ENCODE peak calls at places on chromosome 12, in seven cellular contexts. M is GM12878; V is CD8-positive, alpha-beta memory T cell; G is body of pancreas; Y is left ventricle myocardium inferior; I is A549; R is PC-9. N is an unnamed sample.
A peak's percentile ranks its signal among the peaks of the same experiment; 100 is the strongest.

GRCh38 chr12:30982413-30982812 is 55.9 kb downstream of the TSPAN11 start:
- DNase-seq in R (no peak), V (no peak), G (no peak), I (no peak), Y (no peak), M (no peak), N (no peak)

GRCh38 chr12:71890475-71890874 is 48.2 kb upstream of the TPH2 start:
- DNase-seq in Y (no peak), M (no peak), I (no peak), G (no peak), R (no peak), V (no peak), N (no peak)

GRCh38 chr12:101221301-101221700 is 11.3 kb upstream of the SLC5A8 start:
- DNase-seq in M (no peak), V (no peak), I (no peak), R (no peak), Y (no peak), G (no peak), N (no peak)

GRCh38 chr12:97336896-97337751 is 125.5 kb upstream of the RMST start:
- DNase-seq in V (no peak), Y (no peak), M (no peak), I (no peak), G (no peak), R (no peak), N (no peak)

GRCh38 chr12:12008232-12008850 is 62.4 kb upstream of the BCL2L14 start:
- DNase-seq in R (no peak), G (no peak), I (no peak), M (no peak), Y (no peak), V (peak; percentile 26), N (no peak)

GRCh38 chr12:92191061-92191460 is 45.4 kb upstream of the BTG1 start:
- DNase-seq in I (no peak), V (no peak), M (no peak), G (no peak), R (no peak), Y (no peak), N (no peak)

GRCh38 chr12:30537228-30537627 is 158.4 kb downstream of the IPO8 start:
- DNase-seq in Y (no peak), I (no peak), R (no peak), M (no peak), V (no peak), G (no peak), N (no peak)

GRCh38 chr12:83985068-83985467 is 927.5 kb downstream of the SLC6A15 start:
- DNase-seq in R (no peak), G (no peak), V (no peak), Y (no peak), M (no peak), I (no peak), N (no peak)

GRCh38 chr12:78038986-78039385 is 208.3 kb downstream of the NAV3 start:
- DNase-seq in G (no peak), V (no peak), R (no peak), Y (no peak), M (no peak), I (no peak), N (no peak)

GRCh38 chr12:67068773-67069450 is 200.2 kb upstream of the CAND1 start:
- DNase-seq in R (peak; percentile 52), G (peak; percentile 62), I (peak; percentile 37), M (no peak), Y (no peak), V (no peak), N (no peak)

GRCh38 chr12:52749827-52750226 is 27.3 kb downstream of the KRT76 start:
- DNase-seq in M (no peak), V (no peak), G (no peak), R (no peak), Y (no peak), I (no peak), N (no peak)

GRCh38 chr12:68163546-68164210 is 4.1 kb upstream of the IFNG start:
- DNase-seq in M (peak; percentile 35), V (peak; percentile 14), R (no peak), I (no peak), Y (no peak), G (no peak), N (no peak)

GRCh38 chr12:7005288-7005687 is 13.0 kb downstream of the LPCAT3 start:
- DNase-seq in R (no peak), V (no peak), G (no peak), Y (no peak), M (no peak), I (no peak), N (no peak)

GRCh38 chr12:7009512-7009911 is 8.8 kb downstream of the LPCAT3 start:
- DNase-seq in G (no peak), M (no peak), Y (no peak), R (no peak), V (no peak), I (no peak), N (no peak)

GRCh38 chr12:7006639-7007038 is 11.6 kb downstream of the LPCAT3 start:
- DNase-seq in I (no peak), G (no peak), Y (no peak), R (no peak), V (no peak), M (no peak), N (no peak)

GRCh38 chr12:7012024-7012607 is 6.2 kb downstream of the LPCAT3 start:
- DNase-seq in R (no peak), G (no peak), V (no peak), I (no peak), Y (no peak), M (no peak), N (no peak)

DNA sequence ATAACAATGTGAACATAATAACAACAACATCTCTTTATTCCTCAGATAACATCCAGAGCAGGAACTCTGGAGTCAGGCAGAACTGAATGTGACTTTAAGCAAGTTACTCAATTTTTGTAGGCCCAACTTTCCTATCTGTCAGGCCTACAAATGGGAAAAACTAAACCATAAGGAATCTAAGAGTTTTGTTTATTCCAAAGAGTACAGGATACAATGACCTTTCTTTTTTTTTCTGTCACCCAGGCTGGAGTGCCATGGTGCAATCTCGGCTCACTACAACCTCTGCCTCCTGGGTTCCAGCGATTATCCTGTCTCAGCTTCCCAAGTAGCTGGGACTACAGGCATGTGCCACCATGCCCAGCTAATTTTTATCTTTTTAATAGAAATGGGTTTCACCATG is 9.4 kb downstream of the LPCAT3 start:
- DNase-seq in G (no peak), I (no peak), V (no peak), Y (no peak), R (no peak), M (no peak), N (no peak)
- H3K4me3 ChIP-seq in G (no peak overlapping the region), I (no peak overlapping the region), V (no peak overlapping the region), Y (no peak overlapping the region), R (no peak overlapping the region), M (no peak overlapping the region), N (no peak overlapping the region)

GRCh38 chr12:34340534-34341361 is 318.5 kb downstream of the ALG10 start:
- DNase-seq in G (no peak), I (no peak), Y (no peak), V (no peak), R (no peak), M (no peak), N (no peak)
- H3K9me3 ChIP-seq in G (no peaks in the 10 kb centered on the region), I (no peaks in the 10 kb centered on the region), Y (peaks cover 3% of the 10 kb centered on the region), V (no peaks in the 10 kb centered on the region), R (no peaks in the 10 kb centered on the region), M (no peaks in the 10 kb centered on the region), N (peaks cover 16% of the 10 kb centered on the region)

DNA sequence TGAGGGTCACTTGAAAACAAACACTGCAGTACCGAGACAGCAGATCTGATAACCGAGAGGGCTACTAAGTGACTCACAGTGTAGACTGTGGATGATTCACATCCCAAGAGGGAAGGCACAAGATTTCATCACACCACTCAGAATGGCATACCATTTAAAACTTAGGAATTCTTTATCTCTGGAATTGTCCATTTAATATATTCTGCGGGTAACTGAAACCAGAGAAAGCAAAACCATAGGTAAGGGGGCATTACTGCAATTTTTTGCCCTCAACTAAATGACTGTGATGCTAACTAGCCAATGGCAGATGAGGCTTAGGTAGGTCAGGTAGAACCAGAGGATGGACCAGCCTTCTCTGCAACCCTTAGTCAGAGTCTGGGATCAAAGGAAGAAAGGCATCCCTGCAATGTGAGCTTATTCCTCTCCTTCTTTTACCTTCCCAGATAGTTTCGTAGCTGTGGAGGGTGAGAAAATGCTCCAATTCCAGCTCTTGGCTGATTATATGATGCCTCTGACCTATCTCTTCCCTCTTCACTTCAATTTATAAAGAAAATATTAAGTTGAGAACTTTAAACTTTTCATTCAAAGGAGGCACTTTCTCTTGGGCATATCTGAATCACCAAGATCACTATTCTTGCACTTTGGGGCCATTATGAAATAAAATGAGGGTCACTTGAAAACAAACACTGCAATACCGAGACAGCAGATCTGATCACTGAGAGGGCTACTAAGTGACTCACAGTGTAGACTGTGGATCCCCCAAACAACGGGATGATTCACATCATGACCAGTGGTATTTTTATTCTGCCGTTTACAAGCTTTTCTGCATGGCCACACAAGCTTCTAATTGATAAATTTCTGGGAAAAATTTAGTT is 6.8 kb downstream of the ART4 start:
- DNase-seq in Y (no peak), V (no peak), M (no peak), I (peak; percentile 50), R (peak; percentile 93), G (no peak), N (no peak)
- H3K27ac ChIP-seq in Y (peak overlapping the region; percentile 38), V (no peak overlapping the region), M (no peak overlapping the region), I (peak overlapping the region; percentile 80), R (peak overlapping the region; percentile 90), G (no peak overlapping the region), N (no peak overlapping the region)

GRCh38 chr12:124454735-124455134 is 112.7 kb downstream of the NCOR2 start:
- DNase-seq in R (no peak), M (no peak), I (no peak), V (no peak), Y (no peak), G (no peak), N (no peak)

GRCh38 chr12:124455336-124455735 is 112.1 kb downstream of the NCOR2 start:
- DNase-seq in R (no peak), V (no peak), Y (no peak), G (no peak), M (no peak), I (no peak), N (no peak)

GRCh38 chr12:124457287-124458219 is 109.9 kb downstream of the NCOR2 start:
- DNase-seq in G (no peak), Y (peak; percentile 81), V (peak; percentile 55), I (no peak), R (no peak), M (no peak), N (no peak)

GRCh38 chr12:124456652-124457152 is 110.7 kb downstream of the NCOR2 start:
- DNase-seq in G (no peak), M (no peak), R (no peak), I (no peak), Y (peak; percentile 52), V (peak; percentile 51), N (no peak)

GRCh38 chr12:124456133-124456651 is 111.2 kb downstream of the NCOR2 start:
- DNase-seq in I (no peak), G (no peak), Y (no peak), V (no peak), R (no peak), M (no peak), N (no peak)
- H3K4me3 ChIP-seq in I (no peak overlapping the region), G (no peak overlapping the region), Y (peak overlapping the region; percentile 56), V (no peak overlapping the region), R (no peak overlapping the region), M (peak overlapping the region; percentile 54), N (no peak overlapping the region)

DNA sequence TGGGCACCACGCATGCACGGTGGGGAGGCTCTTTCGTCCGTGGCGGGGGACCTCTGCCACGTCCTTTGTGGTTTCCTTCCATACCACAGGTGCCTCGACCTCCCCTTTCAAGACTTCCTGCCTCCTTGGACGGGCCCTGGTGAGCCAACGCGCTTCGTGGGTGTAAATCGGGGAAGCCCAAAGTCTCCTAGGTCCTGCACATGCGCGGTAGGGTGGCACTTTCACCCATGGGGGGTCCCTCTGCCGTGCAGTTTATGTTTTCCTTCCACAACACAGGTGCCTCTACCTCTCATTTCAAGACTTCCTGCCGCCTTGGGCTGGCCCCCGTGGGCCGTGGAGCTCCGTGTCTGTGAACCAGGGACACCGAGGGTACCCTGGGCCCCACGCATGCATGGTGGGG is 349.7 kb downstream of the ALG10 start:
- DNase-seq in V (no peak), M (no peak), G (no peak), I (no peak), Y (no peak), R (no peak), N (no peak)
- H3K9me3 ChIP-seq in V (no peaks in the 10 kb centered on the region), M (no peaks in the 10 kb centered on the region), G (no peaks in the 10 kb centered on the region), I (no peaks in the 10 kb centered on the region), Y (peaks cover 99% of the 10 kb centered on the region), R (no peaks in the 10 kb centered on the region), N (peaks cover 38% of the 10 kb centered on the region)